ENCODE peak calls at places on chromosomes 4 and X, in nine cellular contexts. R, Y, T, Z, D, H, N, L and W are unnamed samples.

GRCh38 chr4:16218950-16219349 is 7.3 kb downstream of the TAPT1 start:
- DNase-seq in R (no peak), Y (no peak), T (no peak), Z (no peak), D (no peak), H (no peak), N (no peak), L (no peak), W (no peak)

GRCh38 chr4:69653147-69653546 is at the start of gene UGT2A1:
- DNase-seq in R (no peak), Y (no peak), T (no peak), Z (no peak), D (no peak), H (no peak), N (no peak), L (no peak), W (no peak)

GRCh38 chr4:136636155-136636554 is 896.1 kb downstream of the PCDH18 start:
- DNase-seq in R (no peak), Y (no peak), T (no peak), Z (no peak), D (no peak), H (no peak), N (no peak), L (no peak), W (no peak)

GRCh38 chr4:127634181-127634580 is 1.4 kb downstream of the INTU start:
- DNase-seq in R (no peak), Y (no peak), T (no peak), Z (no peak), D (no peak), H (peak; percentile 53), N (no peak), L (no peak), W (no peak)

GRCh38 chr4:124931050-124931449 is 218.5 kb upstream of the ANKRD50 start:
- DNase-seq in R (no peak), Y (no peak), T (no peak), Z (peak; percentile 44), D (no peak), H (no peak), N (no peak), L (no peak), W (no peak)

GRCh38 chrX:140917354-140918115 is 84.9 kb upstream of the SPANXB1 start:
- DNase-seq in R (no peak), Y (no peak), T (no peak), Z (no peak), D (no peak), H (no peak), N (no peak), L (no peak), W (no peak)

GRCh38 chrX:149453030-149453429 is 52.1 kb downstream of the IDS start:
- DNase-seq in R (no peak), Y (no peak), T (no peak), Z (no peak), D (no peak), H (peak; percentile 60), N (no peak), L (no peak), W (no peak)

GRCh38 chr4:21979196-21979595 is 30.6 kb upstream of the KCNIP4 start:
- DNase-seq in R (no peak), Y (no peak), T (no peak), Z (no peak), D (no peak), H (no peak), N (no peak), L (no peak), W (no peak)

GRCh38 chr4:93199492-93199891 is 629.1 kb upstream of the ATOH1 start:
- DNase-seq in R (no peak), Y (peak; percentile 3), T (no peak), Z (peak; percentile 63), D (no peak), H (no peak), N (no peak), L (no peak), W (no peak)

GRCh38 chrX:8192276-8192675 is 21.2 kb upstream of the VCX2 start:
- DNase-seq in R (no peak), Y (no peak), T (no peak), Z (no peak), D (no peak), H (no peak), N (no peak), L (no peak), W (no peak)

GRCh38 chrX:8194216-8194615 is 23.1 kb upstream of the VCX2 start:
- DNase-seq in R (no peak), Y (no peak), T (no peak), Z (no peak), D (no peak), H (peak; percentile 63), N (no peak), L (no peak), W (no peak)

GRCh38 chrX:8189096-8189830 is 18.2 kb upstream of the VCX2 start:
- DNase-seq in R (no peak), Y (no peak), T (no peak), Z (no peak), D (no peak), H (no peak), N (no peak), L (no peak), W (no peak)

GRCh38 chrX:8191022-8191421 is 20.0 kb upstream of the VCX2 start:
- DNase-seq in R (no peak), Y (no peak), T (no peak), Z (no peak), D (no peak), H (peak; percentile 84), N (no peak), L (no peak), W (no peak)

DNA sequence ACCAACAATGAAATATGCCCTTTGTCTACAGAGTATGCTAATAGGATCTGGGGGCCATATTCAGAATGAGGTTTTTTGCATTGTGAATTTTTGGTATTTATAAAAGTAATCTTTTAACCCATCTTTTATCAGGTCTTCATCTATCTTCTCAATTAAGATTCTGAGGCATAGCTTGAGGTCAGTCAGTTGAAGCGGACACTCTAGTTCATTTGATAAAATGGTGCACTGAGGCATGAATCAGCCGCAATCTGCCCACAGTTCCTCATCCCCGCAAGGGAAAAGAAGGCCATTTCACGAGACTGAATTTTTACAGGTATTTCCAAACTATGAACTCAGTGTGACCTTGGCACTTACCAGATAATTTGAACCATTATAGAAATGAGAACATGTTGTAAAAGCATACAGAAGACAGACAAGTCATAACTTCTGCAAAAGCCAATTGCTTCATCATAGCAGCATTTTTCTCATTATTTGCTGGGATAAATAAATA is 19.3 kb upstream of the VCX2 start:
- DNase-seq in R (no peak), Y (no peak), T (no peak), Z (no peak), D (no peak), H (no peak), N (no peak), L (no peak), W (no peak)
- H3K27ac ChIP-seq in R (no peak overlapping the region), Y (no peak overlapping the region), T (no peak overlapping the region), Z (no peak overlapping the region), D (no peak overlapping the region), H (no peak overlapping the region), N (no peak overlapping the region), L (no peak overlapping the region), W (no peak overlapping the region)

GRCh38 chr4:145069361-145069760 is 28.6 kb downstream of the ANAPC10 start:
- DNase-seq in R (no peak), Y (no peak), T (no peak), Z (no peak), D (no peak), H (no peak), N (no peak), L (no peak), W (no peak)
- H3K27ac ChIP-seq in R (no peak overlapping the region), Y (no peak overlapping the region), T (no peak overlapping the region), Z (no peak overlapping the region), D (no peak overlapping the region), H (no peak overlapping the region), N (no peak overlapping the region), L (no peak overlapping the region), W (no peak overlapping the region)

DNA sequence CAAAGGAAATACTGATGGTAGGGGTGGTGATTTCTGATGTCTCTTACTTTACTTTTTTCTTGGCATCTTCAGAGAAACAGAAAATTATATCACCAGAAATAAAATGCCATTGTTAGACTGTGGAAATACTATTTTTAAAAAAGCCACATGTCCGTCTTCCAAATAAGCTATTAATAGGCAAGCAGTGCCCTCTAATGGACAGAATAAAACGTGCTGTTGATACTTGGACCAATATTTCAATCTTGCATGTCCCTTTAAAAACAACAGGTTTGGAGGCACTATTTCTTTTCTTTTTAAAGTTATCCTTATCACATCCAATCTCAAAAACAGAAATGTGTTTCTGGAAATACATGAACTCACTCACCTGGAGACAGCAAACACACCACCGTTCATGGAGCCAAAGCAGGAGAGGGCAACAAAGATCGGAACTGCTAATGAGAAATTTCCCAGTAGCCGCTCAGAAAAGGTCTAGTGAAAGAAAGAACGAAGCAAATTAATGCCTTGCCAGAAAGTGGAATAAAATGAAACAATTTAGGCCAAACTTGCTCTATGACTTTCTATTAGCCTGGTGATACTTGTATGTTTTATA is 59.2 kb downstream of the SLC7A11 start:
- DNase-seq in R (no peak), Y (peak; percentile 22), T (no peak), Z (peak; percentile 70), D (no peak), H (no peak), N (no peak), L (no peak), W (no peak)
- H3K27ac ChIP-seq in R (no peak overlapping the region), Y (no peak overlapping the region), T (no peak overlapping the region), Z (no peak overlapping the region), D (no peak overlapping the region), H (no peak overlapping the region), N (no peak overlapping the region), L (no peak overlapping the region), W (no peak overlapping the region)

GRCh38 chr4:140047017-140047640 is 106.9 kb downstream of the MAML3 start:
- DNase-seq in R (peak; percentile 89), Y (no peak), T (peak; percentile 66), Z (no peak), D (no peak), H (peak; percentile 80), N (no peak), L (no peak), W (peak; percentile 36)

GRCh38 chr4:140046573-140046972 is 107.4 kb downstream of the MAML3 start:
- DNase-seq in R (no peak), Y (peak; percentile 40), T (no peak), Z (peak; percentile 29), D (no peak), H (no peak), N (no peak), L (no peak), W (no peak)

GRCh38 chr4:140044314-140044991 is 109.5 kb downstream of the MAML3 start:
- DNase-seq in R (no peak), Y (no peak), T (no peak), Z (peak; percentile 57), D (no peak), H (no peak), N (no peak), L (no peak), W (no peak)

GRCh38 chr4:140047781-140048180 is 106.2 kb downstream of the MAML3 start:
- DNase-seq in R (no peak), Y (no peak), T (no peak), Z (no peak), D (no peak), H (no peak), N (no peak), L (no peak), W (no peak)

DNA sequence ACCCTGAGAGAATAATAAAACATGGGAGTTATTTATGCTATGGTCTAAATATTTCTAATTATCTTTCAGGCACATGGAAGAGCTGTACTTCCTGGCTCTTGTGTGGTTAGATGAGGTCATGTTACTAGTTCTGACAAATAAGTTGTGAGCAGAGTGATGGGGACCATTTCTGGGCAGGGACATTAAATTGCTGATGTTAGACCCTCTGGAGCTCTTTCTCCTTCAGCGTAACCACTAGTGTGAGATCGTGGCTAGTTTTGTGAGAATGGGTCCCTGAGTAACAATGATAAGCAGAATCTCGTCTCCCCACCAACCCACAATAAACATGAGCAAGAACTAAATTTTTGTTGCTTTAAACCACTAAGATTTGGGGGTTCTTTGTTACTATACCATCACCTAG is 107.9 kb downstream of the MAML3 start:
- DNase-seq in R (no peak), Y (no peak), T (no peak), Z (no peak), D (no peak), H (no peak), N (no peak), L (no peak), W (no peak)
- H3K27ac ChIP-seq in R (no peak overlapping the region), Y (peak overlapping the region; percentile 64), T (no peak overlapping the region), Z (peak overlapping the region; percentile 40), D (no peak overlapping the region), H (peak overlapping the region; percentile 96), N (no peak overlapping the region), L (no peak overlapping the region), W (no peak overlapping the region)